ENCODE peak calls at places on chromosomes 5 and 9, in ten cellular contexts. One of them, this sample, is unnamed.

GRCh38 chr9:130663258-130664171 is 879 bp upstream of the PRDM12 start:
- DNase-seq in breast epithelium: no peak
- DNase-seq in fibroblast of villous mesenchyme: no peak
- DNase-seq in coronary artery: no peak
- DNase-seq in lower lobe of right lung: no peak
- DNase-seq in astrocyte: no peak
- DNase-seq in fibroblast of the aortic adventitia: no peak
- DNase-seq in epithelial cell of esophagus: no peak
- DNase-seq in adrenal gland: no peak
- DNase-seq in neural progenitor cell: peak
- DNase-seq in this sample: no peak

GRCh38 chr5:166624573-166624972 is 1666.9 kb upstream of the WWC1 start:
- DNase-seq in breast epithelium: no peak
- DNase-seq in fibroblast of villous mesenchyme: no peak
- DNase-seq in coronary artery: no peak
- DNase-seq in lower lobe of right lung: no peak
- DNase-seq in astrocyte: peak
- DNase-seq in fibroblast of the aortic adventitia: no peak
- DNase-seq in epithelial cell of esophagus: no peak
- DNase-seq in adrenal gland: no peak
- DNase-seq in neural progenitor cell: peak
- DNase-seq in this sample: peak

GRCh38 chr9:98641675-98642074 is 67.1 kb downstream of the GABBR2 start:
- DNase-seq in breast epithelium: no peak
- DNase-seq in fibroblast of villous mesenchyme: no peak
- DNase-seq in coronary artery: no peak
- DNase-seq in lower lobe of right lung: no peak
- DNase-seq in astrocyte: no peak
- DNase-seq in fibroblast of the aortic adventitia: no peak
- DNase-seq in epithelial cell of esophagus: no peak
- DNase-seq in adrenal gland: no peak
- DNase-seq in neural progenitor cell: no peak
- DNase-seq in this sample: no peak

GRCh38 chr5:151741678-151742423 is 16.6 kb downstream of the ATOX1 start:
- DNase-seq in breast epithelium: no peak
- DNase-seq in fibroblast of villous mesenchyme: peak
- DNase-seq in coronary artery: no peak
- DNase-seq in lower lobe of right lung: no peak
- DNase-seq in astrocyte: peak
- DNase-seq in fibroblast of the aortic adventitia: peak
- DNase-seq in epithelial cell of esophagus: peak
- DNase-seq in adrenal gland: no peak
- DNase-seq in neural progenitor cell: no peak
- DNase-seq in this sample: peak

GRCh38 chr9:16671591-16672137 is 198.8 kb downstream of the BNC2 start:
- DNase-seq in breast epithelium: no peak
- DNase-seq in fibroblast of villous mesenchyme: peak
- DNase-seq in coronary artery: no peak
- DNase-seq in lower lobe of right lung: no peak
- DNase-seq in astrocyte: peak
- DNase-seq in fibroblast of the aortic adventitia: peak
- DNase-seq in epithelial cell of esophagus: peak
- DNase-seq in adrenal gland: no peak
- DNase-seq in neural progenitor cell: no peak
- DNase-seq in this sample: peak

GRCh38 chr5:54093081-54093492 is 217.3 kb downstream of the ARL15 start:
- DNase-seq in breast epithelium: peak
- DNase-seq in fibroblast of villous mesenchyme: no peak
- DNase-seq in coronary artery: no peak
- DNase-seq in lower lobe of right lung: no peak
- DNase-seq in astrocyte: no peak
- DNase-seq in fibroblast of the aortic adventitia: no peak
- DNase-seq in epithelial cell of esophagus: peak
- DNase-seq in adrenal gland: no peak
- DNase-seq in neural progenitor cell: no peak
- DNase-seq in this sample: no peak

GRCh38 chr9:131405429-131405828 is 11.5 kb downstream of the PRRC2B start:
- DNase-seq in breast epithelium: no peak
- DNase-seq in fibroblast of villous mesenchyme: peak
- DNase-seq in coronary artery: no peak
- DNase-seq in lower lobe of right lung: no peak
- DNase-seq in astrocyte: peak
- DNase-seq in fibroblast of the aortic adventitia: peak
- DNase-seq in epithelial cell of esophagus: no peak
- DNase-seq in adrenal gland: no peak
- DNase-seq in neural progenitor cell: peak
- DNase-seq in this sample: peak

GRCh38 chr5:102722930-102723329 is 32.2 kb upstream of the PAM start:
- DNase-seq in breast epithelium: no peak
- DNase-seq in fibroblast of villous mesenchyme: peak
- DNase-seq in coronary artery: no peak
- DNase-seq in lower lobe of right lung: no peak
- DNase-seq in astrocyte: peak
- DNase-seq in fibroblast of the aortic adventitia: no peak
- DNase-seq in epithelial cell of esophagus: peak
- DNase-seq in adrenal gland: no peak
- DNase-seq in neural progenitor cell: no peak
- DNase-seq in this sample: peak

GRCh38 chr9:121498150-121498486 is 1.5 kb downstream of the GGTA1 start:
- DNase-seq in breast epithelium: peak
- DNase-seq in fibroblast of villous mesenchyme: peak
- DNase-seq in coronary artery: no peak
- DNase-seq in lower lobe of right lung: no peak
- DNase-seq in astrocyte: peak
- DNase-seq in fibroblast of the aortic adventitia: peak
- DNase-seq in epithelial cell of esophagus: peak
- DNase-seq in adrenal gland: peak
- DNase-seq in neural progenitor cell: peak
- DNase-seq in this sample: peak

GRCh38 chr5:150377964-150378694 is 20.6 kb downstream of the TCOF1 start:
- DNase-seq in breast epithelium: no peak
- DNase-seq in fibroblast of villous mesenchyme: peak
- DNase-seq in coronary artery: no peak
- DNase-seq in lower lobe of right lung: no peak
- DNase-seq in astrocyte: peak
- DNase-seq in fibroblast of the aortic adventitia: peak
- DNase-seq in epithelial cell of esophagus: peak
- DNase-seq in adrenal gland: no peak
- DNase-seq in neural progenitor cell: no peak
- DNase-seq in this sample: peak

GRCh38 chr5:141039061-141039460 is 12.1 kb upstream of the PCDHB1 start:
- DNase-seq in breast epithelium: no peak
- DNase-seq in fibroblast of villous mesenchyme: no peak
- DNase-seq in coronary artery: no peak
- DNase-seq in lower lobe of right lung: no peak
- DNase-seq in astrocyte: no peak
- DNase-seq in fibroblast of the aortic adventitia: no peak
- DNase-seq in epithelial cell of esophagus: no peak
- DNase-seq in adrenal gland: no peak
- DNase-seq in neural progenitor cell: no peak
- DNase-seq in this sample: no peak

GRCh38 chr5:141039517-141039916 is 11.7 kb upstream of the PCDHB1 start:
- DNase-seq in breast epithelium: no peak
- DNase-seq in fibroblast of villous mesenchyme: no peak
- DNase-seq in coronary artery: no peak
- DNase-seq in lower lobe of right lung: no peak
- DNase-seq in astrocyte: no peak
- DNase-seq in fibroblast of the aortic adventitia: no peak
- DNase-seq in epithelial cell of esophagus: no peak
- DNase-seq in adrenal gland: no peak
- DNase-seq in neural progenitor cell: no peak
- DNase-seq in this sample: no peak

GRCh38 chr5:141041427-141041785 is 9.8 kb upstream of the PCDHB1 start:
- DNase-seq in breast epithelium: no peak
- DNase-seq in fibroblast of villous mesenchyme: no peak
- DNase-seq in coronary artery: no peak
- DNase-seq in lower lobe of right lung: no peak
- DNase-seq in astrocyte: no peak
- DNase-seq in fibroblast of the aortic adventitia: no peak
- DNase-seq in epithelial cell of esophagus: no peak
- DNase-seq in adrenal gland: no peak
- DNase-seq in neural progenitor cell: no peak
- DNase-seq in this sample: no peak

GRCh38 chr5:141040763-141041426 is 10.3 kb upstream of the PCDHB1 start:
- DNase-seq in breast epithelium: peak
- DNase-seq in fibroblast of villous mesenchyme: peak
- DNase-seq in coronary artery: peak
- DNase-seq in lower lobe of right lung: peak
- DNase-seq in astrocyte: peak
- DNase-seq in fibroblast of the aortic adventitia: peak
- DNase-seq in epithelial cell of esophagus: peak
- DNase-seq in adrenal gland: peak
- DNase-seq in neural progenitor cell: peak
- DNase-seq in this sample: peak

GRCh38 chr5:141040093-141040762 is 10.9 kb upstream of the PCDHB1 start:
- DNase-seq in breast epithelium: peak
- DNase-seq in fibroblast of villous mesenchyme: no peak
- DNase-seq in coronary artery: no peak
- DNase-seq in lower lobe of right lung: peak
- DNase-seq in astrocyte: no peak
- DNase-seq in fibroblast of the aortic adventitia: no peak
- DNase-seq in epithelial cell of esophagus: peak
- DNase-seq in adrenal gland: peak
- DNase-seq in neural progenitor cell: peak
- DNase-seq in this sample: peak
- TF ChIP-seq CTCF in breast epithelium: peak
- TF ChIP-seq CTCF in fibroblast of villous mesenchyme: no peak
- TF ChIP-seq CTCF in coronary artery: no peak
- TF ChIP-seq CTCF in lower lobe of right lung: peak
- TF ChIP-seq CTCF in astrocyte: no peak
- TF ChIP-seq CTCF in fibroblast of the aortic adventitia: no peak
- TF ChIP-seq CTCF in epithelial cell of esophagus: peak
- TF ChIP-seq CTCF in adrenal gland: peak
- TF ChIP-seq CTCF in neural progenitor cell: peak
- TF ChIP-seq CTCF in this sample: peak

GRCh38 chr5:178208540-178209227 is 4.4 kb downstream of the HNRNPAB start:
- DNase-seq in breast epithelium: no peak
- DNase-seq in fibroblast of villous mesenchyme: no peak
- DNase-seq in coronary artery: peak
- DNase-seq in lower lobe of right lung: no peak
- DNase-seq in astrocyte: no peak
- DNase-seq in fibroblast of the aortic adventitia: no peak
- DNase-seq in epithelial cell of esophagus: no peak
- DNase-seq in adrenal gland: no peak
- DNase-seq in neural progenitor cell: no peak
- DNase-seq in this sample: no peak

GRCh38 chr5:178205749-178206047 is 1.4 kb downstream of the HNRNPAB start:
- DNase-seq in breast epithelium: no peak
- DNase-seq in fibroblast of villous mesenchyme: no peak
- DNase-seq in coronary artery: no peak
- DNase-seq in lower lobe of right lung: no peak
- DNase-seq in astrocyte: no peak
- DNase-seq in fibroblast of the aortic adventitia: no peak
- DNase-seq in epithelial cell of esophagus: no peak
- DNase-seq in adrenal gland: no peak
- DNase-seq in neural progenitor cell: no peak
- DNase-seq in this sample: no peak

GRCh38 chr5:178206166-178207101 is 2.1 kb downstream of the HNRNPAB start:
- DNase-seq in breast epithelium: no peak
- DNase-seq in fibroblast of villous mesenchyme: peak
- DNase-seq in coronary artery: peak
- DNase-seq in lower lobe of right lung: no peak
- DNase-seq in astrocyte: no peak
- DNase-seq in fibroblast of the aortic adventitia: peak
- DNase-seq in epithelial cell of esophagus: no peak
- DNase-seq in adrenal gland: peak
- DNase-seq in neural progenitor cell: no peak
- DNase-seq in this sample: peak

GRCh38 chr5:178207917-178208280 is 3.6 kb downstream of the HNRNPAB start:
- DNase-seq in breast epithelium: no peak
- DNase-seq in fibroblast of villous mesenchyme: no peak
- DNase-seq in coronary artery: peak
- DNase-seq in lower lobe of right lung: no peak
- DNase-seq in astrocyte: no peak
- DNase-seq in fibroblast of the aortic adventitia: no peak
- DNase-seq in epithelial cell of esophagus: no peak
- DNase-seq in adrenal gland: peak
- DNase-seq in neural progenitor cell: no peak
- DNase-seq in this sample: no peak

GRCh38 chr5:178207183-178207916 is 3.0 kb downstream of the HNRNPAB start:
- DNase-seq in breast epithelium: peak
- DNase-seq in fibroblast of villous mesenchyme: peak
- DNase-seq in coronary artery: peak
- DNase-seq in lower lobe of right lung: no peak
- DNase-seq in astrocyte: peak
- DNase-seq in fibroblast of the aortic adventitia: peak
- DNase-seq in epithelial cell of esophagus: peak
- DNase-seq in adrenal gland: peak
- DNase-seq in neural progenitor cell: no peak
- DNase-seq in this sample: peak
- H3K4me3 ChIP-seq in breast epithelium: no peak
- H3K4me3 ChIP-seq in fibroblast of villous mesenchyme: no peak
- H3K4me3 ChIP-seq in coronary artery: no peak
- H3K4me3 ChIP-seq in lower lobe of right lung: no peak
- H3K4me3 ChIP-seq in astrocyte: peak
- H3K4me3 ChIP-seq in fibroblast of the aortic adventitia: peak
- H3K4me3 ChIP-seq in epithelial cell of esophagus: no peak
- H3K4me3 ChIP-seq in adrenal gland: no peak
- H3K4me3 ChIP-seq in neural progenitor cell: peak
- H3K4me3 ChIP-seq in this sample: no peak

GRCh38 chr9:136303066-136303824 is 649 bp downstream of the CCDC187 start:
- DNase-seq in breast epithelium: no peak
- DNase-seq in fibroblast of villous mesenchyme: no peak
- DNase-seq in coronary artery: no peak
- DNase-seq in lower lobe of right lung: no peak
- DNase-seq in astrocyte: no peak
- DNase-seq in fibroblast of the aortic adventitia: no peak
- DNase-seq in epithelial cell of esophagus: no peak
- DNase-seq in adrenal gland: no peak
- DNase-seq in neural progenitor cell: no peak
- DNase-seq in this sample: no peak
- TF ChIP-seq CTCF in breast epithelium: no peak
- TF ChIP-seq CTCF in fibroblast of villous mesenchyme: no peak
- TF ChIP-seq CTCF in coronary artery: no peak
- TF ChIP-seq CTCF in lower lobe of right lung: no peak
- TF ChIP-seq CTCF in astrocyte: no peak
- TF ChIP-seq CTCF in fibroblast of the aortic adventitia: no peak
- TF ChIP-seq CTCF in epithelial cell of esophagus: no peak
- TF ChIP-seq CTCF in adrenal gland: no peak
- TF ChIP-seq CTCF in neural progenitor cell: no peak
- TF ChIP-seq CTCF in this sample: no peak

DNA sequence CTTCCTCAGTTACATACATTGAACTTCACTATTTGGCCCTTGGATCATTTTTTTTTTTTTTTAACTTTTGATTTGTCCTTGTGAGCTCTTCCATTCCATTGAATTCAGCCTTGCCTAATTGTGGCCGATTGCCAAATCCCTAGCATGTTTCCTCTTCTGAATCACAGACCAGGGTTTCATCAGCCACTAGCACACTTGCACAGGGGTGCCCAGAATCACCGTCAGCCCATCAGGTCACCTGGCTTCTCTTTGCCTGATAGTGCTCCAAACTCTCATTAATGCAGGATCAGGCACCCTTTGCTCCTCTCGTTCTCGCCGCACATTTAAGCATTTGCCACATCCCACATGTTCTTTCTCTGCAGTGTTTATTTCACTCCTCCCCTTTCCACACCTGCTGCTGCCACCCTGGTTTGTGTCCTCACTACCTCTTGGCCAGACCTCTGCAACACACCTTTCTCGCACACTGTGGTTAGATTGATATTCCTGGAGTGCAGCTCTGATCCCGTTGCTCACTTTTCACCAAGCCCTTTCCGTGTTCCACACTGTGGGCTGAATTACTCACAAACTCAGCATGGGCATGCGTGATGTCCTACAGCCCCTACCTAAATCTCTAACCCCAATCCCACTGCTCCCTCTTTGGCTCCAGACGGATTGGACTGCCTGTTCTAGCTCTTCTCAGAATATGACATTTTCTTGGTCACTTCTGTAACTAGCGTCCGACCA is 9.8 kb downstream of the PIK3R1 start:
- DNase-seq in breast epithelium: peak
- DNase-seq in fibroblast of villous mesenchyme: peak
- DNase-seq in coronary artery: no peak
- DNase-seq in lower lobe of right lung: no peak
- DNase-seq in astrocyte: peak
- DNase-seq in fibroblast of the aortic adventitia: peak
- DNase-seq in epithelial cell of esophagus: peak
- DNase-seq in adrenal gland: peak
- DNase-seq in neural progenitor cell: no peak
- DNase-seq in this sample: peak
- H3K4me3 ChIP-seq in breast epithelium: peak
- H3K4me3 ChIP-seq in fibroblast of villous mesenchyme: no peak
- H3K4me3 ChIP-seq in coronary artery: peak
- H3K4me3 ChIP-seq in lower lobe of right lung: no peak
- H3K4me3 ChIP-seq in astrocyte: no peak
- H3K4me3 ChIP-seq in fibroblast of the aortic adventitia: peak
- H3K4me3 ChIP-seq in epithelial cell of esophagus: no peak
- H3K4me3 ChIP-seq in adrenal gland: no peak
- H3K4me3 ChIP-seq in neural progenitor cell: no peak
- H3K4me3 ChIP-seq in this sample: no peak